ENCODE peak calls at places on chromosomes 7 and 10, in five cellular contexts. G is HepG2, T is SK-N-SH, L is K562, U is GM12878. B is an unnamed sample.

GRCh38 chr10:112202561-112203241 is 19.1 kb upstream of the GPAM start:
- DNase-seq in G (peak; percentile 41), T (no peak), L (no peak), U (peak; percentile 28), B (peak; percentile 70)

GRCh38 chr10:110208614-110209398 is 1.4 kb downstream of the MXI1 start:
- DNase-seq in G (no peak), T (peak; percentile 66), L (peak; percentile 31), U (no peak), B (peak; percentile 46)

GRCh38 chr10:31961264-31961663 is 32.6 kb upstream of the ARHGAP12 start:
- DNase-seq in G (no peak), T (no peak), L (no peak), U (no peak), B (no peak)

GRCh38 chr10:133141963-133142350 is 18.1 kb upstream of the KNDC1 start:
- DNase-seq in G (no peak), T (no peak), L (no peak), U (no peak), B (no peak)

GRCh38 chr7:103640031-103640779 is 194.2 kb upstream of the SLC26A5 start:
- DNase-seq in G (no peak), T (no peak), L (no peak), U (no peak), B (peak; percentile 84)

GRCh38 chr7:132251327-132251659 is 325.0 kb downstream of the PLXNA4 start:
- DNase-seq in G (peak; percentile 87), T (no peak), L (no peak), U (no peak), B (no peak)

GRCh38 chr10:124629410-124629809 is 114.8 kb downstream of the FAM53B start:
- DNase-seq in G (no peak), T (no peak), L (no peak), U (no peak), B (no peak)

GRCh38 chr10:71241114-71241898 is 28.9 kb downstream of the UNC5B start:
- DNase-seq in G (no peak), T (peak; percentile 81), L (no peak), U (no peak), B (peak; percentile 50)

GRCh38 chr10:113381906-113382562 is 170.8 kb upstream of the HABP2 start:
- DNase-seq in G (no peak), T (no peak), L (no peak), U (no peak), B (peak; percentile 57)

GRCh38 chr7:75924251-75924650 is 9.3 kb downstream of the POR start:
- DNase-seq in G (no peak), T (no peak), L (no peak), U (no peak), B (no peak)

GRCh38 chr7:43295429-43295828 is 183.0 kb downstream of the HECW1 start:
- DNase-seq in G (no peak), T (no peak), L (no peak), U (no peak), B (no peak)

GRCh38 chr10:125035136-125035535 is 93.2 kb downstream of the ZRANB1 start:
- DNase-seq in G (peak; percentile 23), T (no peak), L (no peak), U (no peak), B (peak; percentile 98)

GRCh38 chr7:100705341-100705752 is 574 bp upstream of the POP7 start:
- DNase-seq in G (peak; percentile 58), T (peak; percentile 97), L (peak; percentile 89), U (peak; percentile 36), B (peak; percentile 59)

GRCh38 chr10:8584666-8585065 is 530.2 kb downstream of the GATA3 start:
- DNase-seq in G (no peak), T (no peak), L (no peak), U (no peak), B (no peak)

GRCh38 chr10:107215681-107216080 is 51.2 kb upstream of the SORCS1 start:
- DNase-seq in G (no peak), T (no peak), L (no peak), U (no peak), B (no peak)
- TF ChIP-seq SMC3 in G (no peak), T (no peak), L (no peak), U (no peak), B (no peak)

DNA sequence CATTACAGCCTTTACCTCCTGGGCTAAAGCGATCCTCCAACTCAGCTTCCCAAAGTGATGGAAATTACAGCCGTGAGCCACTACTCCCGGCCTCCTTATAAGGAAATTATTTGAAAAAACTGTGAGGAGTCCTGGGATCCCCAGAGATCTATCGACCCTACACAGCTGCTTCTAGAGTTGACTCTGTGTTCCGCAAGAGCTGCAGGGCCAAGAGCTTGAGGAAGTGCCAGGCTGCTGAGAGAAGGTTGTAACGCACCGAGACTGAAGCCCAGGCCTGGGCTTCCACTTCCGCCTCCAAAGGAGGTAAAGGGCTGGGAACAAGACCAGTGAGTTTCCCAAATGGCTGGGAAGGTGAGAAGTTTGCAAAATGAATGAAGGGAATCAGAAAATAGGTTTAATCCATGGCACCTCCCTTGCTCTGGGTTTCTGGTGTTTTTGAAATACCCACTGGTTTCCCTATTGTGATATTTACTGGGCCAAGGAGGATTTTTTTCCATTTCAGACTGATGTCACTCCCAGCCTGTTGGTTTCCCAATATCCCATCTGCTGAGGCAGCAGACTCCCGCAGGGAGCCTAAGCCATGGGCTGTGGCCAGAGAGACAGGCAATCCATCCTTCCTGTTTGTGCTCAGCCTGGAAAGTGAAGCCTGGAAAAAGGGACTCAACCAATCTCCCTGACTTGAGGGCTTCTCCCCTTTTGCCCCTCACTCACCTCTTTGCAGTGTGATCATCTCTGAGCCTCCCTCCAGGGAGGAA is 22.9 kb downstream of the FAM107B start:
- DNase-seq in G (no peak), T (no peak), L (no peak), U (no peak), B (peak; percentile 26)
- H2AFZ ChIP-seq in G (no peak overlapping the region), T (no peak overlapping the region), L (no peak overlapping the region), U (peak overlapping the region; percentile 31), B (peak overlapping the region; percentile 81)

DNA sequence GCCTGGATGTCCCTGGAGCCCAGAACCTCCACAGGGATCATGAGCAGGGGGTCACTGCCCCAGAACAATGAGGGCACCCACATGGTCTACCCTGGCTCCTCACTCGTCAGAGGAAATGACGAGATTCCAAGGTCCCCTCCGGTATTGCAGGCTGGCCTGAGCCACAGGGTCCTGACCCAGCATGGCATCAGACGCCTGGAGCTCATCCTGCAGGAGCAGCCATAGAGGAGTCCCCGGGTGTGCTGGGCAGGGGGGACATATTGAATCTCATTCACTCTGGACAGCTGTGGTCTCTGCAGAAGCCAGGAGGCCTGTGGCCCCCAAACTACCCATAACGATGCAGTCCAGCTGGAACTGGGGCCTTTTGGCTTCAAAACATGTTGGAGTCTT is 27.8 kb downstream of the ANXA8 start:
- DNase-seq in G (no peak), T (no peak), L (no peak), U (no peak), B (no peak)
- H3K4me2 ChIP-seq in G (peak overlapping the region; percentile 19), T (no peak overlapping the region), L (no peak overlapping the region), U (no peak overlapping the region), B (no peak overlapping the region)

GRCh38 chr7:113907617-113908016 is 11.2 kb downstream of the PPP1R3A start:
- DNase-seq in G (no peak), T (no peak), L (no peak), U (no peak), B (no peak)

GRCh38 chr7:113915991-113916390 is 2.8 kb downstream of the PPP1R3A start:
- DNase-seq in G (no peak), T (no peak), L (no peak), U (no peak), B (no peak)

GRCh38 chr7:113917840-113918239 is 969 bp downstream of the PPP1R3A start:
- DNase-seq in G (no peak), T (no peak), L (no peak), U (no peak), B (no peak)

DNA sequence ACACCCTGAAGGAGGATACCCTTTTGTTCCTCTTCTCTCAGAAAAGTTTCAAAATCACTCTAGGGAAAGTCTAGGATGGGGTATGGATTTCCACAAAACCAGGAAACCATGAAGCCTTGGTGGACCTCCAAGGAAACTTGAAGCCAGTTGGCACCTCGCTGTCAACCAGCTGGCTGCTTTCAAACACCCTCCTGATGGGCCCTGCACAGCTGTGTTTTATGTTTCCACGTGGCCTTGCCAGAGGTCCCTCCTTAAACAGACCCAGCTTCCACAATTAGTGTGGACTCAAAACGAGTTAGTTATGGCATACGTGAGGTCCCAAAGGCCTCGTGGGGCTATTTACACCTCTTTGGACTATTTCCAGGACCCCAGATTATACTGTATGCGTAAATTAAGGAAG is 5.9 kb downstream of the PPP1R3A start:
- DNase-seq in G (no peak), T (no peak), L (no peak), U (no peak), B (no peak)
- TF ChIP-seq SMC3 in G (no peak), T (no peak), L (no peak), U (no peak), B (no peak)

GRCh38 chr10:67783576-67784294 is 54.3 kb downstream of the DNAJC12 start:
- DNase-seq in G (no peak), T (no peak), L (no peak), U (no peak), B (no peak)
- H2AFZ ChIP-seq in G (no peak overlapping the region), T (no peak overlapping the region), L (peak overlapping the region; percentile 75), U (peak overlapping the region; percentile 81), B (no peak overlapping the region)

GRCh38 chr10:121593676-121594075 is 4.6 kb downstream of the FGFR2 start:
- DNase-seq in G (no peak), T (no peak), L (no peak), U (no peak), B (no peak)

GRCh38 chr10:121592155-121592890 is 5.9 kb downstream of the FGFR2 start:
- DNase-seq in G (no peak), T (no peak), L (no peak), U (no peak), B (no peak)

GRCh38 chr10:121594076-121594475 is 4.2 kb downstream of the FGFR2 start:
- DNase-seq in G (no peak), T (no peak), L (no peak), U (no peak), B (no peak)

GRCh38 chr10:121594623-121595320 is 3.5 kb downstream of the FGFR2 start:
- DNase-seq in G (no peak), T (no peak), L (no peak), U (no peak), B (no peak)

DNA sequence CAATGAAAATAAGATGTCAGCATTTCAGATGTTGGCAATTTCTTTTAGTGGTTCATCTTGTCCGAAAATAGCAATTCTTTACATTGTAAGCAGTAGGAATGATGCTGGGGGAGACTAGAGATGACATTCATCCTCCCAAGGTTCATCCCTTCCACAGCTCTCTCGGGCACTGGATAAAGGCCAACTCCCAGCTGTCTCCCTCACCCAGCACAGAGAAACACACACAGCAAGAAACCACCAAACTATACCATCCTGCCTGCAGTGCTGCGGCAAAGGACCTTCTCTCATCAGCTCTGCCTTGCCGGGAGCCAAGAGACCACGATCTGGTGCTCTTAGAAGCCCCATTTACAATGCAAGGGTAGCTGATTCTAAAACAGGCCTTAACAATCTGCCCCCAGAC is 5.0 kb downstream of the FGFR2 start:
- DNase-seq in G (no peak), T (no peak), L (no peak), U (no peak), B (no peak)
- H3K4me2 ChIP-seq in G (no peak overlapping the region), T (no peak overlapping the region), L (no peak overlapping the region), U (no peak overlapping the region), B (no peak overlapping the region)

B was measured in IMR-90.